ENCODE peak calls at places on chromosomes 1 and 21, in ten cellular contexts. E, Q, B, P, S, C, X, N, T and I are unnamed samples.

GRCh38 chr1:214427871-214428277 is 123.5 kb downstream of the PTPN14 start:
- DNase-seq in E (peak; percentile 98), Q (no peak), B (peak; percentile 76), P (peak; percentile 61), S (no peak), C (no peak), X (no peak), N (no peak), T (no peak), I (peak; percentile 96)

GRCh38 chr1:34178072-34178471 is 1.4 kb downstream of the C1orf94 start:
- DNase-seq in E (no peak), Q (no peak), B (no peak), P (no peak), S (no peak), C (no peak), X (no peak), N (no peak), T (no peak), I (no peak)

GRCh38 chr1:156245451-156246232 is 2.2 kb downstream of the PAQR6 start:
- DNase-seq in E (no peak), Q (no peak), B (no peak), P (no peak), S (no peak), C (peak; percentile 60), X (no peak), N (no peak), T (no peak), I (no peak)

GRCh38 chr1:3274972-3275371 is 179.5 kb upstream of the ARHGEF16 start:
- DNase-seq in E (no peak), Q (no peak), B (no peak), P (no peak), S (no peak), C (no peak), X (no peak), N (no peak), T (no peak), I (no peak)

GRCh38 chr1:160767417-160768294 is 28.3 kb upstream of the LY9 start:
- DNase-seq in E (no peak), Q (no peak), B (no peak), P (no peak), S (no peak), C (no peak), X (no peak), N (no peak), T (no peak), I (no peak)

GRCh38 chr1:19453843-19454242 is 31.5 kb downstream of the CAPZB start:
- DNase-seq in E (no peak), Q (no peak), B (no peak), P (no peak), S (no peak), C (no peak), X (no peak), N (no peak), T (no peak), I (no peak)

GRCh38 chr1:157407917-157408525 is 144.3 kb downstream of the FCRL5 start:
- DNase-seq in E (no peak), Q (no peak), B (no peak), P (no peak), S (no peak), C (no peak), X (no peak), N (no peak), T (no peak), I (no peak)

GRCh38 chr1:117846674-117847425 is 82.6 kb downstream of the GDAP2 start:
- DNase-seq in E (no peak), Q (no peak), B (no peak), P (no peak), S (no peak), C (no peak), X (no peak), N (no peak), T (no peak), I (no peak)

GRCh38 chr1:198231776-198232175 is 75.0 kb downstream of the NEK7 start:
- DNase-seq in E (no peak), Q (no peak), B (no peak), P (no peak), S (no peak), C (no peak), X (no peak), N (no peak), T (no peak), I (no peak)

GRCh38 chr1:198238121-198238520 is 81.3 kb downstream of the NEK7 start:
- DNase-seq in E (no peak), Q (no peak), B (no peak), P (no peak), S (no peak), C (no peak), X (no peak), N (peak; percentile 3), T (no peak), I (no peak)

GRCh38 chr1:198232940-198233675 is 76.3 kb downstream of the NEK7 start:
- DNase-seq in E (no peak), Q (no peak), B (no peak), P (no peak), S (no peak), C (no peak), X (no peak), N (no peak), T (no peak), I (no peak)

GRCh38 chr1:198232407-198232806 is 75.6 kb downstream of the NEK7 start:
- DNase-seq in E (peak; percentile 6), Q (no peak), B (no peak), P (no peak), S (no peak), C (no peak), X (no peak), N (no peak), T (no peak), I (no peak)

DNA sequence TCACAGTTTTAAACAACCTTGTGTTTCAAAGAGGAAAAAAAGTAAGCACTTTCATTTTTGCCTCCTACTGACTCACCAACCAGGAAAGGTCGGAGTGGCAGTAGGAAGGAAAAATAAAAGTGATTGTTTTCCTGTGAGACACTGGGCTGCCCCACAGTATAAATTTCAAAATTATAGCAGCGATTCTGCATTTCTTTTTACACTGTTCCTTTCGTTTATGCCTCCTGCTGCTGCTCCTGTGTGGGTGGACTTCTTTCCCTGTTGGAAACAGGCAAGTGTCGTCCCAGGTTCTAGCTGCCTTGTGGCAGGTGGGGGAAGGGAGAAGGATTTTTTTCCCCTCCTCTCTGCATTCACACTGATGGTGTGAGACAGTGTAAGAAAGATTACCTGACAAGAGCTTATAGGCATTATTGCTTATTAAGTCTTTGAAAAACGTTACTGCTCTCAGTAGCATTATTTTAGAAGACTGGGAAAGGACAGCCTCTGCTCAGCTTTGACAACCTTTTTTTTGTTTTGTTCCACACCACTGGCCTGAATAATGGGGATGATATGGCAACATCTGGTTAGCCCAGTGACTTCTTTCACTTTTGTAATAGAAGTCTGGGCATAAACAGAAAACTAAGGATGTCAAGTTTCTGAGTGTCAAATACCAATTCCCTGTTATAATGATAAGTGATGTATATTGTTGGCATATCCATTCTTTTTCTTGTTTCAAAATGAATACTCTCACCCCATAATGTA is 77.9 kb downstream of the NEK7 start:
- DNase-seq in E (peak; percentile 70), Q (no peak), B (no peak), P (no peak), S (no peak), C (no peak), X (no peak), N (no peak), T (no peak), I (no peak)
- H3K4me3 ChIP-seq in E (peak overlapping the region; percentile 36), Q (peak overlapping the region; percentile 2), B (peak overlapping the region; percentile 49), P (peak overlapping the region; percentile 30), S (no peak overlapping the region), C (no peak overlapping the region), X (no peak overlapping the region), N (no peak overlapping the region), T (peak overlapping the region; percentile 25), I (no peak overlapping the region)

DNA sequence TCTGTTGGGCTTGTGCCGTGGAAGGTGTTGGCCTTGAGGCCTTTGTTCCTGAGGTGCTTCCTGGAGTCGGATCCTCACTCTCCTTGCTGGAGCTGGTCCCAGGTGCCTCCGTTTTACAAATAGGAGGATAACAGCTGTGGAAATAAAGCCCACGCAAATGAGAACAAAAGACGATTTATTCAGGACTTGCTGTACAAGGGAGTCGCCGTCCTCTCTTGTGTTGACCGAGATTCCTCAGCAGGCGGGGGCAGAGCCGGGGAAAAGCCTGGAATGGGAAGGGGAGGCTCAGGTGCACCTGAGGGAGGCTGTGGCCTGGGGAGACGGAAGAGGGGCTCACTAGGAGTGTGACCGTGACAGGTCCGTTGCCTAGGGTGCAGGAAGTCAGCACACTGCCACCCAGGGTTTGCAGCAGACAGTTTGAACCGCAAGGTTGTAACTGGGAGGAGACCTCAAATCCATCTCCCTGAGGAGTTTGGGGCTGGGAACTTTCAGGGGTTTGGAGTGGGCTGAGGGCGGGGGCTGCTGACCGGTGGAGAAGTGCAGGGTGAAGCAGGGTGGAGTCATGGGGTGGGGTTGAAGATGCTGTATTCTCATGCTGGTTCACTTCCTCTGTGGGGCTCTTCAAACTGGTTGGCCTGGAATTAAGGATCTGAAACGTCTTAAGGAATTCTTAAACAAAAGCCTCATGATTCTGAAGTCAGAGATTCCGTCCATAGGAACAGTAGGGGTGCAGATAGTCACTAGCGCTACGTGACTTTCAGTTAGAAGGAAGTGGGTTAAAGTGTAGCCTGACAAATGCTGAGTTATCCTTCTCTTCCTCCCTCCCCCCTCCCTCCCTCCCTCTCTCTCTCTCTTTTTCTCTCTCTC is 2.6 kb upstream of the CSTB start:
- DNase-seq in E (peak; percentile 29), Q (no peak), B (no peak), P (no peak), S (no peak), C (no peak), X (no peak), N (no peak), T (no peak), I (peak; percentile 78)
- H3K4me3 ChIP-seq in E (no peak overlapping the region), Q (no peak overlapping the region), B (no peak overlapping the region), P (no peak overlapping the region), S (no peak overlapping the region), C (no peak overlapping the region), X (no peak overlapping the region), N (no peak overlapping the region), T (no peak overlapping the region), I (peak overlapping the region; percentile 48)

GRCh38 chr1:8115031-8115768 is 89.1 kb upstream of the ERRFI1 start:
- DNase-seq in E (no peak), Q (no peak), B (no peak), P (no peak), S (no peak), C (no peak), X (peak; percentile 56), N (no peak), T (no peak), I (no peak)

GRCh38 chr1:8113257-8114220 is 87.4 kb upstream of the ERRFI1 start:
- DNase-seq in E (no peak), Q (no peak), B (no peak), P (no peak), S (no peak), C (no peak), X (peak; percentile 61), N (no peak), T (no peak), I (no peak)

GRCh38 chr1:8118031-8118451 is 91.9 kb upstream of the ERRFI1 start:
- DNase-seq in E (no peak), Q (no peak), B (no peak), P (no peak), S (no peak), C (no peak), X (peak; percentile 61), N (no peak), T (no peak), I (no peak)

GRCh38 chr1:8115769-8116167 is 89.7 kb upstream of the ERRFI1 start:
- DNase-seq in E (no peak), Q (no peak), B (no peak), P (no peak), S (no peak), C (no peak), X (peak; percentile 60), N (no peak), T (no peak), I (no peak)

GRCh38 chr1:8116892-8117262 is 90.8 kb upstream of the ERRFI1 start:
- DNase-seq in E (peak; percentile 93), Q (peak; percentile 68), B (peak; percentile 84), P (no peak), S (peak; percentile 17), C (no peak), X (peak; percentile 93), N (peak; percentile 55), T (peak; percentile 63), I (no peak)
- H3K4me3 ChIP-seq in E (no peak overlapping the region), Q (no peak overlapping the region), B (no peak overlapping the region), P (no peak overlapping the region), S (no peak overlapping the region), C (no peak overlapping the region), X (no peak overlapping the region), N (no peak overlapping the region), T (peak overlapping the region; percentile 6), I (no peak overlapping the region)

DNA sequence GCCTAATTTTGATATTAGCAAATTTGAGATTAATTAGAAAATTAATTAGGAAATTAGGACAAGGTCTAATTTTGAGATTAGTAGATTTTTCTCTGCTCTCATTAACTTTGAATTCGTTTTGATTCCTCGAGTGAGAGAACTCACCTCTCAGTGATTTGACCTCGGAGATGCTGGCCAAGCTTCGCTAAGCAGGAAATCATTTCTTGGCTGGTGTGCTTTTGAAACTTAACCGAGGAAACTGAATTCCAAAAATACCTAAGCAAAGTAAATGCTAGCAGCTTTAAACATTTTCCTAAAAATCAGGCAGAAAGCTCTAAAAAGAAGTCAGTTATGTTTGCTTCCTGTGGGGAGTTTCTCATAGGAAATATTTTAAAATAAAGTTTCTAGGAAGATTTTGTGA is 34.9 kb downstream of the CDC14A start:
- DNase-seq in E (peak; percentile 53), Q (no peak), B (peak; percentile 8), P (no peak), S (no peak), C (no peak), X (no peak), N (no peak), T (no peak), I (no peak)
- H3K4me3 ChIP-seq in E (no peak overlapping the region), Q (peak overlapping the region; percentile 2), B (no peak overlapping the region), P (no peak overlapping the region), S (no peak overlapping the region), C (no peak overlapping the region), X (no peak overlapping the region), N (no peak overlapping the region), T (peak overlapping the region; percentile 22), I (no peak overlapping the region)